ENCODE peak calls at places on chromosomes 12 and 14, in nine cellular contexts. One of them, this sample, is unnamed.

GRCh38 chr12:125528300-125528699 is 463.1 kb downstream of the AACS start:
- DNase-seq in heart right ventricle: no peak
- DNase-seq in GM23338: no peak
- DNase-seq in PC-9: no peak
- DNase-seq in fibroblast of lung: no peak
- DNase-seq in heart left ventricle: no peak
- DNase-seq in A673: no peak
- DNase-seq in AG04450: no peak
- DNase-seq in endodermal cell: peak
- DNase-seq in this sample: no peak

GRCh38 chr12:64098709-64099354 is 123.3 kb downstream of the KICS2 start:
- DNase-seq in heart right ventricle: no peak
- DNase-seq in GM23338: no peak
- DNase-seq in PC-9: no peak
- DNase-seq in fibroblast of lung: peak
- DNase-seq in heart left ventricle: peak
- DNase-seq in A673: no peak
- DNase-seq in AG04450: no peak
- DNase-seq in endodermal cell: no peak
- DNase-seq in this sample: peak

GRCh38 chr14:101444116-101444515 is 117.2 kb upstream of the DIO3 start:
- DNase-seq in heart right ventricle: no peak
- DNase-seq in GM23338: no peak
- DNase-seq in PC-9: peak
- DNase-seq in fibroblast of lung: peak
- DNase-seq in heart left ventricle: no peak
- DNase-seq in A673: no peak
- DNase-seq in AG04450: no peak
- DNase-seq in endodermal cell: peak
- DNase-seq in this sample: peak

GRCh38 chr14:90976076-90976475 is 84.4 kb downstream of the RPS6KA5 start:
- DNase-seq in heart right ventricle: no peak
- DNase-seq in GM23338: no peak
- DNase-seq in PC-9: no peak
- DNase-seq in fibroblast of lung: no peak
- DNase-seq in heart left ventricle: no peak
- DNase-seq in A673: no peak
- DNase-seq in AG04450: no peak
- DNase-seq in endodermal cell: no peak
- DNase-seq in this sample: no peak

GRCh38 chr12:93094988-93095737 is 166.1 kb upstream of the EEA1 start:
- DNase-seq in heart right ventricle: no peak
- DNase-seq in GM23338: no peak
- DNase-seq in PC-9: no peak
- DNase-seq in fibroblast of lung: no peak
- DNase-seq in heart left ventricle: no peak
- DNase-seq in A673: no peak
- DNase-seq in AG04450: no peak
- DNase-seq in endodermal cell: no peak
- DNase-seq in this sample: no peak

GRCh38 chr12:55728932-55729591 is at the start of gene CD63:
- DNase-seq in heart right ventricle: peak
- DNase-seq in GM23338: peak
- DNase-seq in PC-9: no peak
- DNase-seq in fibroblast of lung: peak
- DNase-seq in heart left ventricle: peak
- DNase-seq in A673: peak
- DNase-seq in AG04450: no peak
- DNase-seq in endodermal cell: peak
- DNase-seq in this sample: peak

GRCh38 chr12:122886851-122887816 is 8.8 kb downstream of the VPS37B start:
- DNase-seq in heart right ventricle: no peak
- DNase-seq in GM23338: no peak
- DNase-seq in PC-9: peak
- DNase-seq in fibroblast of lung: no peak
- DNase-seq in heart left ventricle: no peak
- DNase-seq in A673: no peak
- DNase-seq in AG04450: no peak
- DNase-seq in endodermal cell: peak
- DNase-seq in this sample: peak

GRCh38 chr14:23123419-23123818 is 4.4 kb upstream of the CEBPE start:
- DNase-seq in heart right ventricle: peak
- DNase-seq in GM23338: no peak
- DNase-seq in PC-9: no peak
- DNase-seq in fibroblast of lung: peak
- DNase-seq in heart left ventricle: peak
- DNase-seq in A673: peak
- DNase-seq in AG04450: no peak
- DNase-seq in endodermal cell: no peak
- DNase-seq in this sample: no peak

GRCh38 chr12:19893514-19893913 is 454.2 kb downstream of the AEBP2 start:
- DNase-seq in heart right ventricle: no peak
- DNase-seq in GM23338: peak
- DNase-seq in PC-9: no peak
- DNase-seq in fibroblast of lung: peak
- DNase-seq in heart left ventricle: no peak
- DNase-seq in A673: peak
- DNase-seq in AG04450: peak
- DNase-seq in endodermal cell: no peak
- DNase-seq in this sample: peak

GRCh38 chr14:20539906-20540305 is 20.9 kb downstream of the RNASE9 start:
- DNase-seq in heart right ventricle: no peak
- DNase-seq in GM23338: no peak
- DNase-seq in PC-9: no peak
- DNase-seq in fibroblast of lung: no peak
- DNase-seq in heart left ventricle: no peak
- DNase-seq in A673: no peak
- DNase-seq in AG04450: no peak
- DNase-seq in endodermal cell: no peak
- DNase-seq in this sample: no peak

GRCh38 chr14:61147898-61148549 is 133.1 kb downstream of the TMEM30B start:
- DNase-seq in heart right ventricle: peak
- DNase-seq in GM23338: peak
- DNase-seq in PC-9: no peak
- DNase-seq in fibroblast of lung: peak
- DNase-seq in heart left ventricle: peak
- DNase-seq in A673: no peak
- DNase-seq in AG04450: peak
- DNase-seq in endodermal cell: no peak
- DNase-seq in this sample: peak

GRCh38 chr12:53481957-53482586 is 17.2 kb downstream of the MAP3K12 start:
- DNase-seq in heart right ventricle: no peak
- DNase-seq in GM23338: peak
- DNase-seq in PC-9: peak
- DNase-seq in fibroblast of lung: no peak
- DNase-seq in heart left ventricle: no peak
- DNase-seq in A673: peak
- DNase-seq in AG04450: no peak
- DNase-seq in endodermal cell: peak
- DNase-seq in this sample: no peak

GRCh38 chr12:28269851-28270250 is 79.6 kb downstream of the CCDC91 start:
- DNase-seq in heart right ventricle: no peak
- DNase-seq in GM23338: no peak
- DNase-seq in PC-9: no peak
- DNase-seq in fibroblast of lung: no peak
- DNase-seq in heart left ventricle: no peak
- DNase-seq in A673: no peak
- DNase-seq in AG04450: no peak
- DNase-seq in endodermal cell: no peak
- DNase-seq in this sample: no peak

GRCh38 chr12:125983094-125983783 is 918.0 kb downstream of the AACS start:
- DNase-seq in heart right ventricle: peak
- DNase-seq in GM23338: peak
- DNase-seq in PC-9: peak
- DNase-seq in fibroblast of lung: no peak
- DNase-seq in heart left ventricle: peak
- DNase-seq in A673: peak
- DNase-seq in AG04450: no peak
- DNase-seq in endodermal cell: peak
- DNase-seq in this sample: no peak

GRCh38 chr12:26629864-26630263 is 203.1 kb downstream of the ITPR2 start:
- DNase-seq in heart right ventricle: no peak
- DNase-seq in GM23338: no peak
- DNase-seq in PC-9: no peak
- DNase-seq in fibroblast of lung: peak
- DNase-seq in heart left ventricle: no peak
- DNase-seq in A673: peak
- DNase-seq in AG04450: no peak
- DNase-seq in endodermal cell: no peak
- DNase-seq in this sample: peak

DNA sequence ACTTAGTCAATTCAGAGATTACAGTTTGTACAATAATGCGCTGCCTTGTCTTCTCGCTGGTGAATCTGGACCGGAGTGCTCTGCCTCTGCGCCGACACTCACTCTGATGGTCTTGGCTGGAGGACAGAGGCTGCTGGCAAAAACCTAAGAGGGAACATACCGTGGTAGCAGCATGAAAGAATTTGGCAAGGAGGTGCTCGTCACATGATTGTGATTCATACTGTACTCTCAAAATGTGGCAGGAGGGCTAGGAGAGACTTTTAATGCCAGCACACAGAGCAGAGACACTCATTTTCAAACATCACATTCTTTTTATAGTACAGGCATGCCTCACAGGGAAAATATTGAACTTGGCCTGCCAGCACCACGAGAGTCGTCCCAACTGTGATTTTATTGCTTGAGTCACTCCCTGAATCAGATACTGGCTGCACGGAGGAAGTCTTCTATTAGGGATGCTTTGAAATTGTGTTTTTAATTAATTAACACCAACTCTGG is 67.8 kb downstream of the HMGA2 start:
- DNase-seq in heart right ventricle: peak
- DNase-seq in GM23338: no peak
- DNase-seq in PC-9: peak
- DNase-seq in fibroblast of lung: peak
- DNase-seq in heart left ventricle: peak
- DNase-seq in A673: peak
- DNase-seq in AG04450: peak
- DNase-seq in endodermal cell: peak
- DNase-seq in this sample: peak
- H3K4me3 ChIP-seq in heart right ventricle: no peak
- H3K4me3 ChIP-seq in GM23338: no peak
- H3K4me3 ChIP-seq in PC-9: no peak
- H3K4me3 ChIP-seq in fibroblast of lung: peak
- H3K4me3 ChIP-seq in heart left ventricle: no peak
- H3K4me3 ChIP-seq in A673: peak
- H3K4me3 ChIP-seq in AG04450: peak
- H3K4me3 ChIP-seq in endodermal cell: no peak
- H3K4me3 ChIP-seq in this sample: no peak

GRCh38 chr12:9752145-9752717 is 8.5 kb downstream of the CD69 start:
- DNase-seq in heart right ventricle: no peak
- DNase-seq in GM23338: no peak
- DNase-seq in PC-9: no peak
- DNase-seq in fibroblast of lung: no peak
- DNase-seq in heart left ventricle: no peak
- DNase-seq in A673: no peak
- DNase-seq in AG04450: no peak
- DNase-seq in endodermal cell: no peak
- DNase-seq in this sample: no peak

GRCh38 chr12:9753042-9753820 is 7.5 kb downstream of the CD69 start:
- DNase-seq in heart right ventricle: no peak
- DNase-seq in GM23338: no peak
- DNase-seq in PC-9: no peak
- DNase-seq in fibroblast of lung: no peak
- DNase-seq in heart left ventricle: no peak
- DNase-seq in A673: no peak
- DNase-seq in AG04450: no peak
- DNase-seq in endodermal cell: no peak
- DNase-seq in this sample: no peak

GRCh38 chr12:9751204-9752144 is 9.2 kb downstream of the CD69 start:
- DNase-seq in heart right ventricle: no peak
- DNase-seq in GM23338: peak
- DNase-seq in PC-9: no peak
- DNase-seq in fibroblast of lung: no peak
- DNase-seq in heart left ventricle: no peak
- DNase-seq in A673: peak
- DNase-seq in AG04450: no peak
- DNase-seq in endodermal cell: no peak
- DNase-seq in this sample: peak

GRCh38 chr12:9754097-9754964 is 6.4 kb downstream of the CD69 start:
- DNase-seq in heart right ventricle: no peak
- DNase-seq in GM23338: no peak
- DNase-seq in PC-9: no peak
- DNase-seq in fibroblast of lung: no peak
- DNase-seq in heart left ventricle: no peak
- DNase-seq in A673: no peak
- DNase-seq in AG04450: no peak
- DNase-seq in endodermal cell: no peak
- DNase-seq in this sample: no peak

GRCh38 chr12:9750276-9751203 is 10.2 kb downstream of the CD69 start:
- DNase-seq in heart right ventricle: no peak
- DNase-seq in GM23338: peak
- DNase-seq in PC-9: peak
- DNase-seq in fibroblast of lung: peak
- DNase-seq in heart left ventricle: no peak
- DNase-seq in A673: peak
- DNase-seq in AG04450: peak
- DNase-seq in endodermal cell: peak
- DNase-seq in this sample: peak
- TF ChIP-seq CTCF in heart right ventricle: peak
- TF ChIP-seq CTCF in GM23338: peak
- TF ChIP-seq CTCF in PC-9: peak
- TF ChIP-seq CTCF in fibroblast of lung: peak
- TF ChIP-seq CTCF in heart left ventricle: peak
- TF ChIP-seq CTCF in A673: peak
- TF ChIP-seq CTCF in AG04450: peak
- TF ChIP-seq CTCF in endodermal cell: peak
- TF ChIP-seq CTCF in this sample: peak

DNA sequence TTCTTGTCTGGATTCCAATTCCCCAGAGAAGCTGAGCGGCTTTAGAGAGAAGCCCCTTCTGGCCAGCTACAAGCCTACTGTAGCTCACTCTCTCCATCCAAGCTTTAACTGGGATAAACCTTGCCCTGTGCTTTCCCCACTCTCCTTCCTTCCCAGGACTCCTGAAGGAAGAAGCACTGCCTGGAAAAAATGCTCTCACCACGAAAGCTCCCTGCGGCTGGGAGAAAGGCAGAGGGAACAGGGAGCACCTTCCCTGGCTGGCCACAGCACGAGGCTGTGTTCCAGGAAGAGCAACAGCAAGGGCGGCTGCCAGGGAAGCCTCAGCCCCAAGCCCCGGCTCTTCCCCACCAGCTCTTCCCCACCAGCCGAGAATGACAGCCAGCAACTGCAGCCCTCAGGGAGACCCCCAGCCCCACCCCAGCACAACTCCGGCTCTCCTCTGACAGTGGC is 40.8 kb upstream of the PNMA1 start:
- DNase-seq in heart right ventricle: peak
- DNase-seq in GM23338: peak
- DNase-seq in PC-9: no peak
- DNase-seq in fibroblast of lung: peak
- DNase-seq in heart left ventricle: peak
- DNase-seq in A673: no peak
- DNase-seq in AG04450: no peak
- DNase-seq in endodermal cell: peak
- DNase-seq in this sample: peak
- H3K4me3 ChIP-seq in heart right ventricle: no peak
- H3K4me3 ChIP-seq in GM23338: no peak
- H3K4me3 ChIP-seq in PC-9: no peak
- H3K4me3 ChIP-seq in fibroblast of lung: no peak
- H3K4me3 ChIP-seq in heart left ventricle: peak
- H3K4me3 ChIP-seq in A673: no peak
- H3K4me3 ChIP-seq in AG04450: peak
- H3K4me3 ChIP-seq in endodermal cell: no peak
- H3K4me3 ChIP-seq in this sample: no peak

GRCh38 chr14:21846227-21846885 is 172.7 kb upstream of the OR4E1 start:
- DNase-seq in heart right ventricle: no peak
- DNase-seq in GM23338: peak
- DNase-seq in PC-9: no peak
- DNase-seq in fibroblast of lung: no peak
- DNase-seq in heart left ventricle: no peak
- DNase-seq in A673: peak
- DNase-seq in AG04450: no peak
- DNase-seq in endodermal cell: peak
- DNase-seq in this sample: peak

GRCh38 chr14:21840765-21841164 is 167.1 kb upstream of the OR4E1 start:
- DNase-seq in heart right ventricle: no peak
- DNase-seq in GM23338: peak
- DNase-seq in PC-9: no peak
- DNase-seq in fibroblast of lung: no peak
- DNase-seq in heart left ventricle: no peak
- DNase-seq in A673: peak
- DNase-seq in AG04450: no peak
- DNase-seq in endodermal cell: peak
- DNase-seq in this sample: no peak
- TF ChIP-seq CTCF in heart right ventricle: no peak
- TF ChIP-seq CTCF in GM23338: peak
- TF ChIP-seq CTCF in PC-9: peak
- TF ChIP-seq CTCF in fibroblast of lung: no peak
- TF ChIP-seq CTCF in heart left ventricle: no peak
- TF ChIP-seq CTCF in A673: peak
- TF ChIP-seq CTCF in AG04450: no peak
- TF ChIP-seq CTCF in endodermal cell: peak
- TF ChIP-seq CTCF in this sample: no peak

This sample was measured in fibroblast of mammary gland.